ENCODE peak calls at places on chromosomes 2 and 18, in seven cellular contexts. T, U, F, L, C, K and V are unnamed samples.

GRCh38 chr2:69097908-69098655 is 85.1 kb downstream of the ANTXR1 start:
- DNase-seq in K (no peak), C (no peak), T (no peak), L (no peak), U (no peak), F (no peak), V (no peak)

GRCh38 chr18:12637901-12638633 is 19.8 kb downstream of the SPIRE1 start:
- DNase-seq in T (no peak), L (no peak), F (no peak), U (peak; percentile 80), K (no peak), C (no peak), V (no peak)

GRCh38 chr18:48806551-48807261 is 144.1 kb downstream of the SMAD7 start:
- DNase-seq in L (no peak), F (peak; percentile 54), U (no peak), K (no peak), T (peak; percentile 45), C (peak; percentile 68), V (peak; percentile 12)

GRCh38 chr18:46320297-46320696 is 216.1 kb downstream of the HAUS1 start:
- DNase-seq in L (no peak), F (no peak), K (no peak), U (no peak), C (no peak), T (no peak), V (no peak)

GRCh38 chr2:214379227-214379626 is 31.6 kb upstream of the VWC2L start:
- DNase-seq in C (no peak), U (peak; percentile 75), L (no peak), T (no peak), K (no peak), F (no peak), V (no peak)

GRCh38 chr2:209145941-209146681 is 277.7 kb upstream of the MAP2 start:
- DNase-seq in C (no peak), K (no peak), F (no peak), U (no peak), T (no peak), L (no peak), V (no peak)

GRCh38 chr2:134515137-134515536 is 203.7 kb downstream of the TMEM163 start:
- DNase-seq in U (no peak), K (no peak), C (no peak), T (no peak), F (no peak), L (no peak), V (no peak)

GRCh38 chr2:165044505-165045303 is 89.4 kb upstream of the SLC38A11 start:
- DNase-seq in L (no peak), U (no peak), C (no peak), T (no peak), F (no peak), K (no peak), V (no peak)

GRCh38 chr2:225310745-225311144 is 88.8 kb upstream of the NYAP2 start:
- DNase-seq in C (no peak), K (no peak), T (no peak), F (no peak), U (no peak), L (no peak), V (no peak)

GRCh38 chr2:128473175-128474013 is 154.7 kb upstream of the HS6ST1 start:
- DNase-seq in T (peak; percentile 61), C (no peak), L (no peak), K (peak; percentile 92), F (peak; percentile 65), U (no peak), V (no peak)

GRCh38 chr2:19989681-19990415 is at the start of gene WDR35:
- DNase-seq in C (peak; percentile 95), K (no peak), U (peak; percentile 94), F (peak; percentile 96), T (peak; percentile 95), L (peak; percentile 89), V (peak; percentile 93)

GRCh38 chr2:66030553-66030952 is 404.4 kb upstream of the MEIS1 start:
- DNase-seq in U (peak; percentile 27), F (no peak), L (no peak), K (no peak), C (no peak), T (no peak), V (no peak)
- TF ChIP-seq CTCF in U (peak; percentile 37), F (no peak), L (no peak), K (no peak), C (peak; percentile 52), T (no peak), V (no peak)

GRCh38 chr2:238106339-238106697 is 6.2 kb downstream of the ESPNL start:
- DNase-seq in F (no peak), K (no peak), C (no peak), U (no peak), T (no peak), L (no peak), V (no peak)
- TF ChIP-seq CTCF in F (no peak), K (no peak), C (no peak), U (no peak), T (no peak), L (no peak), V (no peak)

DNA sequence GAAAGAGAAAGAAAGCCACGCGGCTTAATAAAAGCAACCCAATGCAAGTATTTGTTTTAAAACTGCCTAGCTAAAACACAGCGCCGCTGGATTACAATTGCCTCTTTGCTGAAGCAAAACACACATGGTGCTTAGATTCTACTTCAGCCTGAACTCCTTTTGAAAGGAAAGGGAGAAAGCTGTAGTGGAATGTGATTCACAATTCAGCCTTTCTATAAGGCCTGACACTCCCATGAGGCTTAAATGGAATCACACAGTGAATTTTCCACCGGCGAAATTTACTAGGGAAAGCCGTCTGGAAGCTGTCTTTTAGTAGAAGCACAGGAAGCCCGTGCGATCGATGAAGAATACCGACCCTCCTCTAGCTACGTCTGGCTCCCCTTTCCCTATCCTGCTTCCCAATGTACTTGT is 348.1 kb downstream of the DLGAP1 start:
- DNase-seq in T (no peak), K (no peak), C (no peak), U (no peak), L (no peak), F (no peak), V (no peak)
- TF ChIP-seq CTCF in T (no peak), K (no peak), C (no peak), U (no peak), L (no peak), F (no peak), V (no peak)

GRCh38 chr2:52960891-52961290 is 806.7 kb upstream of the CHAC2 start:
- DNase-seq in C (no peak), T (no peak), U (no peak), L (no peak), K (no peak), F (no peak), V (no peak)

GRCh38 chr2:52955079-52955478 is 812.5 kb upstream of the CHAC2 start:
- DNase-seq in K (no peak), L (no peak), U (no peak), T (no peak), C (no peak), F (no peak), V (no peak)

GRCh38 chr2:52956115-52956514 is 811.5 kb upstream of the CHAC2 start:
- DNase-seq in U (no peak), L (no peak), K (no peak), C (no peak), T (no peak), F (no peak), V (no peak)

GRCh38 chr2:52959801-52960200 is 807.8 kb upstream of the CHAC2 start:
- DNase-seq in U (no peak), F (no peak), T (no peak), L (no peak), C (no peak), K (no peak), V (no peak)

DNA sequence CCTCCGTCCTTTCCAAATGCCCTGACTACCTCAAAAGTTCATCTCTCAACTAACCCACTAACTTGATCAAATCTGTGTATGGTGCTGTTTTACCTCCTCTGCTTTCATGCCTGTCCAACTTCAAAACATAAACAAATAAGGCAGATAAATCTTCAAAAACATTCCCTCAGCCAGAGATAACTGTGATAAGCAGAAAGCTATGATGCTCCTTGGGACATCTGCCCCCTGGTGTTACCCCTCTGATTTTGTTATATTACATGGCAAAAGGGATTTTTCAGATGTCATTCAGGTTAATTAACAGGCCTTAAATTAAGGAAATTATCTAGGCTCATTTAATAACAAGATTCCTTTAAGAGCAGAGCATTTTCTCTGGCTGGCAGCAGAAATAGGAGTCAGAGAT is 810.8 kb upstream of the CHAC2 start:
- DNase-seq in L (no peak), K (no peak), U (no peak), C (no peak), F (no peak), T (no peak), V (no peak)
- TF ChIP-seq CTCF in L (peak; percentile 38), K (no peak), U (peak; percentile 56), C (no peak), F (no peak), T (no peak), V (no peak)

GRCh38 chr2:14831458-14831857 is 198.9 kb downstream of the LRATD1 start:
- DNase-seq in F (no peak), K (no peak), U (peak; percentile 41), C (no peak), T (no peak), L (no peak), V (no peak)
- TF ChIP-seq CTCF in F (peak; percentile 18), K (peak; percentile 10), U (peak; percentile 63), C (no peak), T (no peak), L (no peak), V (no peak)